ENCODE peak calls at places on chromosomes 16 and 17, in four cellular contexts. B, K, T and J are unnamed samples.
A peak's percentile ranks its signal among the peaks of the same experiment; 100 is the strongest.

GRCh38 chr17:35875439-35876139 is 4.6 kb downstream of the CCL5 start:
- DNase-seq in B (no peak), K (no peak), T (no peak), J (no peak)

GRCh38 chr17:44757045-44757917 is 1.5 kb upstream of the ADAM11 start:
- DNase-seq in B (no peak), K (no peak), T (no peak), J (no peak)

GRCh38 chr17:81930142-81931125 is 2.9 kb upstream of the MAFG start:
- DNase-seq in B (no peak), K (no peak), T (no peak), J (no peak)

GRCh38 chr17:76137351-76138233 is 3.5 kb downstream of the FOXJ1 start:
- DNase-seq in B (no peak), K (no peak), T (no peak), J (no peak)

GRCh38 chr17:59287452-59287851 is 44.0 kb upstream of the YPEL2 start:
- DNase-seq in B (no peak), K (no peak), T (no peak), J (no peak)

GRCh38 chr17:65463242-65463641 is 98.2 kb downstream of the AXIN2 start:
- DNase-seq in B (no peak), K (no peak), T (no peak), J (peak; percentile 55)

GRCh38 chr17:33322063-33322462 is 29.0 kb upstream of the ASIC2 start:
- DNase-seq in B (no peak), K (no peak), T (no peak), J (no peak)

GRCh38 chr17:44312396-44313104 is 4.1 kb downstream of the RUNDC3A start:
- DNase-seq in B (no peak), K (no peak), T (no peak), J (no peak)

GRCh38 chr17:3865166-3865565 is 19.1 kb upstream of the NCBP3 start:
- DNase-seq in B (no peak), K (no peak), T (no peak), J (no peak)

GRCh38 chr17:8807070-8807550 is 7.9 kb upstream of the MFSD6L start:
- DNase-seq in B (no peak), K (no peak), T (no peak), J (no peak)

GRCh38 chr17:47973541-47973940 is 2.6 kb downstream of the CDK5RAP3 start:
- DNase-seq in B (no peak), K (no peak), T (no peak), J (no peak)

GRCh38 chr17:41784207-41784744 is 2.2 kb downstream of the JUP start:
- DNase-seq in B (no peak), K (peak; percentile 82), T (no peak), J (peak; percentile 45)

GRCh38 chr17:44911133-44912001 is 3.9 kb downstream of the GFAP start:
- DNase-seq in B (no peak), K (no peak), T (peak; percentile 53), J (no peak)

GRCh38 chr17:49344914-49345313 is 17.1 kb downstream of the ZNF652 start:
- DNase-seq in B (no peak), K (no peak), T (no peak), J (no peak)

GRCh38 chr17:43953746-43954145 is at the start of gene PYY:
- DNase-seq in B (no peak), K (no peak), T (no peak), J (no peak)

GRCh38 chr16:1723450-1724147 is 17.6 kb downstream of the MAPK8IP3 start:
- DNase-seq in B (no peak), K (no peak), T (peak; percentile 51), J (peak; percentile 33)

GRCh38 chr16:81956213-81956948 is 54.9 kb downstream of the SDR42E1 start:
- DNase-seq in B (no peak), K (no peak), T (no peak), J (no peak)

GRCh38 chr17:28597606-28598383 is 1.0 kb downstream of the SPAG5 start:
- DNase-seq in B (no peak), K (no peak), T (no peak), J (no peak)

GRCh38 chr17:82334622-82335394 is 1.2 kb upstream of the SECTM1 start:
- DNase-seq in B (no peak), K (no peak), T (peak; percentile 32), J (no peak)

GRCh38 chr16:17755158-17755557 is 284.4 kb upstream of the XYLT1 start:
- DNase-seq in B (no peak), K (no peak), T (no peak), J (no peak)

GRCh38 chr17:20823890-20824289 is 218.9 kb downstream of the USP22 start:
- DNase-seq in B (no peak), K (no peak), T (no peak), J (no peak)

GRCh38 chr17:77427471-77427991 is 286.8 kb downstream of the SEC14L1 start:
- DNase-seq in B (no peak), K (no peak), T (no peak), J (no peak)

GRCh38 chr17:71963341-71963740 is 157.5 kb upstream of the SOX9 start:
- DNase-seq in B (no peak), K (no peak), T (no peak), J (no peak)

GRCh38 chr16:88920618-88921602 is 54.5 kb upstream of the PABPN1L start:
- DNase-seq in B (peak; percentile 61), K (no peak), T (no peak), J (no peak)

GRCh38 chr17:63382826-63383225 is 63.3 kb downstream of the CYB561 start:
- DNase-seq in B (no peak), K (no peak), T (no peak), J (no peak)

GRCh38 chr17:81932333-81932983 is 4.6 kb downstream of the PYCR1 start:
- DNase-seq in B (no peak), K (no peak), T (no peak), J (no peak)

GRCh38 chr17:7883781-7884386 is 4.7 kb upstream of the CHD3 start:
- DNase-seq in B (no peak), K (no peak), T (peak; percentile 35), J (no peak)

GRCh38 chr17:63082952-63083351 is 116.9 kb downstream of the TANC2 start:
- DNase-seq in B (no peak), K (no peak), T (no peak), J (no peak)

GRCh38 chr17:81130385-81131288 is 34.7 kb upstream of the PVALEF start:
- DNase-seq in B (no peak), K (no peak), T (no peak), J (no peak)

GRCh38 chr16:66894948-66895696 is 14.8 kb downstream of the PDP2 start:
- DNase-seq in B (peak; percentile 40), K (no peak), T (peak; percentile 78), J (no peak)

GRCh38 chr17:81483862-81484194 is 28.8 kb downstream of the ACTG1 start:
- DNase-seq in B (no peak), K (no peak), T (no peak), J (no peak)

GRCh38 chr16:77700846-77701245 is 21.5 kb upstream of the NUDT7 start:
- DNase-seq in B (no peak), K (no peak), T (no peak), J (no peak)

GRCh38 chr16:16158741-16159374 is 64.4 kb downstream of the ABCC6 start:
- DNase-seq in B (no peak), K (no peak), T (no peak), J (no peak)

GRCh38 chr16:50137268-50137667 is 15.8 kb upstream of the TENT4B start:
- DNase-seq in B (no peak), K (no peak), T (no peak), J (no peak)